ENCODE peak calls at places on chromosomes 11 and 22, in five cellular contexts. Y is psoas muscle, K is thoracic aorta, R is stomach, V is left ventricle myocardium inferior. L is an unnamed sample. For H3K4me1, the result is how much of the 10 kb centered on the place peaks cover.

GRCh38 chr11:72321381-72321996 is 77.5 kb upstream of the PHOX2A start:
- DNase-seq in R (no peak), Y (no peak), K (no peak), V (no peak), L (no peak)

GRCh38 chr22:46413725-46414379 is 78.3 kb downstream of the TRMU start:
- DNase-seq in V (no peak), R (no peak), K (no peak), Y (no peak), L (no peak)

GRCh38 chr11:92697461-92698314 is 271.8 kb upstream of the MTNR1B start:
- DNase-seq in V (no peak), R (no peak), Y (no peak), K (no peak), L (no peak)

GRCh38 chr11:131504199-131504949 is 134.0 kb downstream of the NTM start:
- DNase-seq in Y (no peak), V (no peak), K (no peak), R (peak), L (no peak)

GRCh38 chr11:38950882-38951281 is 2352.8 kb upstream of the RAG2 start:
- DNase-seq in Y (no peak), K (no peak), V (no peak), R (no peak), L (no peak)

GRCh38 chr11:13388741-13389140 is 74.3 kb downstream of the BTBD10 start:
- DNase-seq in K (no peak), R (no peak), Y (no peak), V (no peak), L (no peak)

GRCh38 chr11:71364806-71365205 is 83.4 kb downstream of the DHCR7 start:
- DNase-seq in K (no peak), R (no peak), Y (no peak), V (no peak), L (no peak)

GRCh38 chr11:63906585-63906984 is 10.4 kb downstream of the RCOR2 start:
- DNase-seq in Y (no peak), V (no peak), K (no peak), R (peak), L (no peak)

GRCh38 chr11:7527029-7527428 is 13.2 kb downstream of the PPFIBP2 start:
- DNase-seq in V (no peak), R (no peak), Y (no peak), K (no peak), L (no peak)

GRCh38 chr11:9693801-9694553 is 30.1 kb downstream of the SWAP70 start:
- DNase-seq in Y (no peak), K (no peak), R (no peak), V (no peak), L (no peak)
- TF ChIP-seq CTCF in Y (no peak), K (no peak), R (no peak), V (no peak), L (no peak)

DNA sequence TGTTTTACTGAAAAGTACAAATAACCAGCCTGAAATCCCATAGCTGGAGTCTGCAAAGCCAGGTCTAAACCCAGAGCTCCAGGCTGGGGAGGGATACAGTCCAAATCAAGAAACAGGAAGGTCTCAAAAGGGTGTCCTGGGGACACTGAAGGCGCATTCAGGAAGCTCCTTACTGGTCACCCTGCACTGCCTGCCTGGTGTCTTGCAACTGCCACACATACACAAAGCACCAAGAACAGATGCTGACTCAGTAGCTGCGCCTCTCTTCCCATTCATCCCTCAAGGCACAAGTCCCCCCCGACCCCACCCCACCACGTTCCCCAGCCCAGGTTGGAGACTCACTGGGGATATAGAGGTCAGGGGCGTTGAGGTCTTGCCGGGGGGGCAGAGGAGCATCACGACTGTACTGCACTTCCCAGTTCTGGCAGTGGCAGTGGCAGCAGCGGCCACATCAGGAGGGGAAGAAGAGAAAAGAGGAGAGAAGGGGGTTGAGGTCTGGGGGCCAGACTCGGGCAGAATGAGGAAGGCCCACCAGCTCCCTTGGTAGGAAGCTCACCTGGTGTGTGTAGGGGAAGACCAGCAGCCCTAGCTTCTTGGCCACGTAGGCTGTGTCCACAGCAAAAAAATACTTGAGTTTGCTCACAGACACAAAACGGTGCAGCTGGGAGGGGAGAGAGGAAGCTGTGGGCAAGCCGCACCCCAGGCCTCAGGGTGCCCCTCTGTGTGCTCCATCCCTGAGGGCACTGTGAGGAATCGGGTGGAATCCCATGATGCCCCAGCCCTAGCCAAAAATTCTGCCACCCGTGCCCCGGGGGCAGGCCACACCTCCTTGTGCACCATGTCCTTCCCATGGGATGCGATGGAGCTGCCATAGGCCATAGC is 1.4 kb downstream of the YIF1A start:
- DNase-seq in K (no peak), V (no peak), R (no peak), Y (no peak), L (no peak)
- H3K27ac ChIP-seq in K (no peak), V (peak), R (peak), Y (peak), L (peak)

GRCh38 chr11:114399903-114400221 is 449 bp downstream of the C11orf71 start:
- DNase-seq in K (peak), V (no peak), R (peak), Y (peak), L (peak)
- H3K4me1 ChIP-seq in K (under half), V (half or more), R (under half), Y (under half), L (under half)

DNA sequence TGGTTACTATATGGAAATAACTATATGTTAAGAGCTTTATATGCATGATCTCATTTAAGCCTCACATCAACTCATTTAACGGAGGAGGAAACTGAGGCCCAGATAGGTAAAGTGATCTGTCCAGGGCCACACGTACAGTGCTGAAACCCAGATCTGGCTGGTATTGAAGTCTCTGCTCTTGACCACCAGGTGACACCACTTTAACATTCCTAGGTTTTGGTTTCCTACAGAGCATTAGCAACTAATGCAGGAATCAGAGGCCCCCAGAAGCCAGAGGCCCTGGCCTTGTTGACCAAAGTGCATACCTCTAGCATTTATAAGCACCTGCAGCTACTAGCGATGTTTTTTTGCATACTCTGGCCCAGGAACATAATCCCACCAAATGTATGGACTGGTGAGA is 12.9 kb upstream of the LIMK2 start:
- DNase-seq in Y (no peak), R (no peak), K (no peak), V (no peak), L (no peak)
- TF ChIP-seq CTCF in Y (no peak), R (no peak), K (no peak), V (peak), L (no peak)

GRCh38 chr22:39349506-39349966 is 255 bp upstream of the SYNGR1 start:
- DNase-seq in R (peak), V (peak), Y (peak), K (no peak), L (peak)

GRCh38 chr22:39350803-39351688 is 1.3 kb downstream of the SYNGR1 start:
- DNase-seq in R (no peak), Y (no peak), K (no peak), V (no peak), L (no peak)

GRCh38 chr22:39351689-39352214 is 2.0 kb downstream of the SYNGR1 start:
- DNase-seq in K (no peak), R (no peak), V (no peak), Y (no peak), L (no peak)

GRCh38 chr22:39348909-39349505 is 784 bp upstream of the SYNGR1 start:
- DNase-seq in R (no peak), K (no peak), V (peak), Y (no peak), L (peak)

DNA sequence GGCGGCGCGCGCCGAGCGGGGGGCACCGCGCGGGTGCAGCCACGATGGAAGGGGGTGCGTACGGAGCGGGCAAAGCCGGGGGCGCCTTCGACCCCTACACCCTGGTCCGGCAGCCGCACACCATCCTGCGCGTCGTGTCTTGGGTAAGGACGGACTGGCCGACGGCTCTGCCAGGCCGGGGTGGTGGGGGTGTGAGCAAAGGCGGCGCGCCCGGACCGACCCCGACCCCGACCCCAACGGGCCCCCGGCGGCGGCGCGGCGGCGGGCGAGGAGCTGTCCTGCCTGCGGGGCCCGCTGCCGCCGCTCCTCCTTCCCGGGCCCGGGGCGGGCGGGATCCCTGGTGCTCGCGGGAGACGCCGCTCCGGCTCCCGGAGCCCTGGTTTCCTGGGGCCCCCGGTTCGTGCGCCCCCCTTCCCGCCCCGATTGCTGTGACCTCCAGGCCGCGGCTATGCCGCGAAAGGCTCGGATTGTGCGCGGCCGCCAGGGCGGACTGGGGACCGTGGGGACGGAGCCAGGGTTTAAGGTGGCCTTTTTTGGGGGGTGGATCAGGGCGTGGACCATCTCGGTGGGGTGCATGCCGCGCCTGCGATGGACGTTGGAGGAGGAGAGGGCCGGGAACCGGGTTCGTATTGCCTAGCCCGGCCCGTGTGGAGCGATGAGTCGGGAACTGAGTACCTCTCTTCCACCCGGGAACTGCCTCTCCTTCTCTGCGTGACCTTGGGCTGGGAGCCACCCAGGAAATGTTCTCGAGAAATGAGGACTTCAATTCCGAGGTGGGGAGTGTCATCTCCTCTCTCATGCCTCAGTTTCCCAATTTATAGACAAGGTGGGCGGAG is at the start of gene SYNGR1:
- DNase-seq in R (peak), K (no peak), V (no peak), Y (peak), L (peak)
- H3K27ac ChIP-seq in R (peak), K (no peak), V (peak), Y (peak), L (peak)